ENCODE peak calls at places on chromosome 13, in ten cellular contexts. U is OCI-LY7, V is GM12864, D is adrenal gland, M is cardiac fibroblast, F is AG04450, R is fibroblast of the aortic adventitia, I is bronchial epithelial cell, E is thoracic aorta, A is astrocyte of the spinal cord. C is an unnamed sample.

GRCh38 chr13:65966991-65967451 is 1263.1 kb downstream of the PCDH9 start:
- DNase-seq in E (no peak), U (peak), D (no peak), V (no peak), R (peak), F (no peak), I (peak), M (peak), A (peak), C (peak)

GRCh38 chr13:23349127-23349897 is 84.2 kb downstream of the SACS start:
- DNase-seq in I (no peak), E (no peak), M (peak), U (no peak), D (no peak), A (no peak), R (peak), V (no peak), F (no peak), C (peak)

GRCh38 chr13:73681015-73681414 is 453.2 kb downstream of the KLF12 start:
- DNase-seq in E (no peak), F (no peak), I (no peak), V (no peak), M (no peak), A (no peak), R (no peak), D (no peak), U (no peak), C (no peak)

GRCh38 chr13:48496796-48497195 is 36.1 kb downstream of the RCBTB2 start:
- DNase-seq in M (no peak), I (no peak), E (no peak), D (no peak), R (no peak), V (no peak), A (no peak), U (no peak), F (no peak), C (no peak)

GRCh38 chr13:46295531-46296464 is 84.1 kb downstream of the LRRC63 start:
- DNase-seq in E (no peak), D (no peak), I (peak), U (peak), R (peak), A (peak), F (peak), V (peak), M (peak), C (peak)

GRCh38 chr13:21694831-21695230 is 24.0 kb downstream of the FGF9 start:
- DNase-seq in A (no peak), R (no peak), M (no peak), E (no peak), F (no peak), V (no peak), U (no peak), I (no peak), D (no peak), C (no peak)

GRCh38 chr13:73235385-73235784 is 176.6 kb downstream of the KLF5 start:
- DNase-seq in A (peak), E (no peak), I (no peak), F (no peak), D (no peak), M (no peak), V (no peak), U (no peak), R (no peak), C (no peak)

GRCh38 chr13:60448907-60449510 is 52.0 kb downstream of the TDRD3 start:
- DNase-seq in F (peak), U (peak), E (no peak), A (peak), D (peak), M (peak), R (peak), I (peak), V (peak), C (peak)

GRCh38 chr13:100392709-100393630 is 195.6 kb downstream of the GGACT start:
- DNase-seq in E (peak), A (peak), R (peak), V (peak), I (peak), M (peak), D (peak), F (peak), U (no peak), C (peak)

GRCh38 chr13:98557934-98558630 is 18.8 kb downstream of the STK24 start:
- DNase-seq in I (peak), V (no peak), A (no peak), D (no peak), M (peak), E (no peak), U (no peak), F (no peak), R (no peak), C (peak)

GRCh38 chr13:44575741-44576395 is at the start of gene TSC22D1:
- DNase-seq in I (peak), F (no peak), U (peak), V (no peak), R (peak), E (no peak), D (peak), M (peak), A (peak), C (peak)

GRCh38 chr13:114072421-114072820 is 60.0 kb downstream of the RASA3 start:
- DNase-seq in D (no peak), A (no peak), F (no peak), M (no peak), E (no peak), I (no peak), V (no peak), R (no peak), U (no peak), C (no peak)

GRCh38 chr13:68254151-68254550 is 1024.0 kb upstream of the PCDH9 start:
- DNase-seq in F (no peak), A (no peak), M (no peak), V (no peak), D (no peak), R (no peak), E (no peak), I (no peak), U (no peak), C (no peak)

GRCh38 chr13:48843630-48844380 is 131.9 kb upstream of the FNDC3A start:
- DNase-seq in D (no peak), R (no peak), U (no peak), E (no peak), A (no peak), M (peak), I (no peak), V (no peak), F (no peak), C (no peak)

GRCh38 chr13:104105418-104106355 is 1039.5 kb upstream of the SLC10A2 start:
- DNase-seq in I (no peak), F (no peak), V (no peak), M (no peak), A (no peak), D (no peak), E (no peak), U (no peak), R (no peak), C (no peak)

GRCh38 chr13:41675306-41675705 is 218.0 kb downstream of the RGCC start:
- DNase-seq in E (no peak), F (no peak), U (no peak), D (no peak), M (peak), V (no peak), A (no peak), R (peak), I (peak), C (no peak)

GRCh38 chr13:58963321-58963720 is 1200.4 kb downstream of the DIAPH3 start:
- DNase-seq in F (no peak), V (no peak), E (no peak), U (no peak), M (peak), A (peak), I (no peak), R (no peak), D (no peak), C (no peak)

GRCh38 chr13:58955546-58956385 is 1208.0 kb downstream of the DIAPH3 start:
- DNase-seq in E (no peak), I (no peak), U (no peak), R (no peak), A (no peak), V (no peak), M (no peak), D (no peak), F (no peak), C (no peak)

GRCh38 chr13:58964048-58964447 is 1199.7 kb downstream of the DIAPH3 start:
- DNase-seq in U (no peak), E (no peak), R (no peak), V (no peak), F (no peak), A (no peak), M (no peak), D (no peak), I (no peak), C (no peak)

GRCh38 chr13:58960909-58961308 is 1202.8 kb downstream of the DIAPH3 start:
- DNase-seq in M (peak), D (no peak), F (no peak), R (peak), U (peak), A (peak), V (no peak), E (no peak), I (peak), C (no peak)
- TF ChIP-seq CTCF in M (peak), D (no peak), F (peak), R (no peak), U (peak), A (peak), V (no peak), E (no peak), I (no peak), C (no peak)

DNA sequence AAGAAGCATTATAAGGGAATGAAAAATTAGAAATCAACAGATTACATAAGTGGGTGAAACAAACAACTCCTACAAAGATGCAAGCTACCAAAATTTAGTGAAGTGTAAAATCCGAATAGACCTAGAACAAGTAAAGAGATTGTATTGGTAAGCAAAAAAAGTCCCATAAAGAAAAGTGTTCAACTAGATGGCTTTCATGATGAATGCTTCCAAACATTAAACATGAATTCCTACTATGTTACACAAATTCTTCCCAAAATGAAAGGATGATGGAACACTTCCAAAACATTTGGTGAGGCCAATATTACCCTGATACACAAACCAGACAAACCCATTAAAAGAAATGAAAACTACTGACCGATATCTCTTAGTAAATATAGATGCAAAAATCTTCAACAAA is 139.0 kb downstream of the GPC5 start:
- DNase-seq in M (no peak), A (no peak), D (no peak), F (no peak), R (no peak), I (no peak), E (no peak), U (no peak), V (no peak), C (no peak)
- H3K4me3 ChIP-seq in M (no peak), A (no peak), D (no peak), F (no peak), R (no peak), I (no peak), E (no peak), U (no peak), V (no peak), C (no peak)

DNA sequence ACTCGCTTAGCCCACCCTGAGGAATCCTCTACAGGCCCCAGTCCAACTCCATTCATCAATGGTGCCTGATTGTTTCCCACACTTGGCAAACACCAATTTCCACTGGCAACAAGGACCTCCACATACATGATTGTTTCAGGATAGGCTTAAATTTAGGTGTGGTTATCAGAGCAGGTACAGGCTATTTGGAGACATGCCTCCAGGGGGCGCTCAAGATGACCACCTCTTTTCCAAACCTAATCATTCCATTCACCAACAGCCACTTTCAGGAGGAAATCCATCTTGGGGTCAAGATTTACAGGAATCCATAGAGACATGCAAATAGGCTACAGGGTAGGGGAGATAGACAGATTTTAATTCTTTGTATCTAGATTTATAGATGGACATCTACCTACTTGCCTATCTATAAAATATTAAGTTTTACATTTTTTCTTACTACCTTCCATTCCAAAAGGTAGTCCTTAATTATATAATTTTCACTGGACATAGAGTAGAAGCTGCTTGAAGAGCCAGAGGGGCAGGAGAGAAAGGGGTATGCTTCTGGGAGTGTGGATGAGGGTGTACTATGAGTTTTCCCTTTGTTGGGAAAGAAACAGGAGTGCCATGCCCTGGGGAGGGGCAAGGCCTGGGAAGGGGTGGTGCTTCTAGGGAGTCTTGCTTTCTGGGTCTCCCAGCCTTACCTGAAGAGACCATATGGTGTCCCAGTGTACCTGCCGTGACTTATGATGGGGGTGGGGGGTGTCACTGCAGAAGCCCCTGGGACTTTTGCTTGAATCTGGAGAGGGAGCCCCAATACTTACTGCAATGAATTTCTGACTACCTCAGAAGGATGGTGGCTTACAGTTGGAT is 14.1 kb upstream of the PCDH8 start:
- DNase-seq in M (no peak), E (no peak), U (peak), D (no peak), A (no peak), I (peak), V (no peak), F (no peak), R (no peak), C (no peak)
- TF ChIP-seq CTCF in M (peak), E (peak), U (peak), D (no peak), A (peak), I (peak), V (peak), F (peak), R (peak), C (peak)

GRCh38 chr13:76993021-76993420 is 1.1 kb downstream of the CLN5 start:
- DNase-seq in V (no peak), A (peak), I (peak), F (no peak), D (no peak), E (no peak), U (no peak), R (peak), M (peak), C (peak)
- H3K4me3 ChIP-seq in V (peak), A (peak), I (peak), F (peak), D (no peak), E (peak), U (peak), R (peak), M (peak), C (peak)

GRCh38 chr13:91950803-91951202 is 552.4 kb downstream of the GPC5 start:
- DNase-seq in U (no peak), D (no peak), V (no peak), F (no peak), M (no peak), I (no peak), A (no peak), R (no peak), E (no peak), C (no peak)

GRCh38 chr13:91946498-91947070 is 548.2 kb downstream of the GPC5 start:
- DNase-seq in A (peak), I (peak), M (peak), U (peak), V (no peak), R (peak), F (no peak), E (no peak), D (no peak), C (peak)
- TF ChIP-seq CTCF in A (peak), I (peak), M (peak), U (no peak), V (peak), R (no peak), F (peak), E (no peak), D (peak), C (no peak)

GRCh38 chr13:26621731-26622401 is 64.4 kb downstream of the WASF3 start:
- DNase-seq in M (no peak), U (no peak), V (no peak), E (no peak), D (no peak), R (no peak), F (no peak), A (no peak), I (no peak), C (no peak)

GRCh38 chr13:26619321-26619720 is 61.8 kb downstream of the WASF3 start:
- DNase-seq in A (peak), F (peak), E (no peak), V (no peak), R (peak), M (peak), U (no peak), D (no peak), I (peak), C (peak)

GRCh38 chr13:26616126-26616525 is 58.6 kb downstream of the WASF3 start:
- DNase-seq in F (no peak), E (no peak), I (peak), V (no peak), A (peak), M (peak), R (peak), U (no peak), D (no peak), C (peak)

GRCh38 chr13:26614721-26615120 is 57.2 kb downstream of the WASF3 start:
- DNase-seq in E (no peak), I (no peak), M (no peak), R (no peak), U (no peak), D (no peak), V (no peak), A (no peak), F (no peak), C (no peak)

DNA sequence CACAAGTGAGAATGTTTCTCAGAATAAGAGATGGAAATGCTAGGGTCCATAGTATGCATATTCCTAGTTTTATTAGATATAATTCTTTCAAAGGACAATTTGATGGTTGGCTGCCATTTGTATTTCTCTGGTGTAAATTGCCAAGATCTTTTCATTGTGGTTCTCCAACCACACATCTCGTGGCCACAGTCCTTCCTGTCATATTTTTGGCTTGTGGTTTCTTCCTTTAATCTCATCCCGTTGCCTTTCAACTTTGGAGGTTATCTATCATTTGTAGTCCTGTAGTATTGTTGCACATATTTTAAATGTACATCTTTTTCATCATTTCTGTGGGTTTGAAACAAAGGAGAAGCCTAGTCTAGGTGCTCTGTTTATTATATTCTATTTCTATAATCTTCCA is 61.2 kb downstream of the WASF3 start:
- DNase-seq in V (no peak), F (no peak), I (no peak), E (no peak), R (no peak), U (no peak), M (no peak), A (no peak), D (no peak), C (no peak)
- H3K4me3 ChIP-seq in V (no peak), F (no peak), I (no peak), E (no peak), R (no peak), U (no peak), M (no peak), A (no peak), D (no peak), C (no peak)

DNA sequence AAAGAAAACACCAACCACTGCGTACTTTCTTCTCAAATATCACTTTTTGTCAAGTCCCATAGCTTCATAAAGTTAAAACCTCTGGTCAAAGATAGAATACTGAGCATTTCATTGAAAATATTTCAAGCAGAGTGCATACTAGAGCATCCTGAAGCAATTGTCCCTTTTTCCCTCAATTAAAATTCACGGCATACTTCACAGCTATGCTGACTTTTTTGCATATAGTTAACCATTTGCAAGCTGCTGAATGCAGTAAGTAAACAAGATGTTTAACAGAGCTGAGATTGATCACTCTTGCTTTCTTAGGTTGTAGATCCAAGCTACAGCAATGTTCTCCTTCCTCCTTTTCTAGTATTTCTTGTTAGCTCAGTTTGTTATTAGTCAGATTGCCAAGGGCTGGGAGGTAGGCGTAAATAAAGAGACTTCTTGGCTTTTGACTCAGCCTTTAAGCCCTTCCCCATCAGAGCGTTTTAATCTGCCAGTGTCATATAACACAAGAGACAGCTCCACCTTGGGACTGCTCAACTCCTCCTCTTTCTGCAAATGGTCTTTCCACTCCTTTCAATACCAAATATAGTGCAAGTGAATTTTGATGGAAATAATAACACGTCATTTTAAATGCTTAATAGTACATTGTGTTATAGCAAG is at the start of gene SLITRK6:
- DNase-seq in U (no peak), V (no peak), E (no peak), R (peak), A (peak), D (no peak), F (peak), M (peak), I (peak), C (peak)
- TF ChIP-seq CTCF in U (no peak), V (no peak), E (no peak), R (no peak), A (no peak), D (no peak), F (peak), M (no peak), I (peak), C (peak)